ENCODE peak calls at places on chromosomes 16 and 17, in eight cellular contexts. D is nucleus accumbens, L is KBM-7, W is putamen, F is NCI-H1105 treated with DMSO at 0.1 percent for 48 hours, P is GM13976, N is NCI-H446, C is AML-193. R is an unnamed sample.

GRCh38 chr16:48609453-48610023 is 442 bp downstream of the N4BP1 start:
- DNase-seq in D (peak), L (no peak), W (peak), F (peak), P (peak), N (peak), C (no peak), R (peak)

GRCh38 chr16:88743693-88744519 is 37.6 kb downstream of the CTU2 start:
- DNase-seq in D (peak), L (peak), W (no peak), F (peak), P (peak), N (peak), C (peak), R (peak)

GRCh38 chr17:32461853-32462617 is 17.7 kb downstream of the PSMD11 start:
- DNase-seq in D (peak), L (peak), W (no peak), F (peak), P (peak), N (peak), C (peak), R (peak)

GRCh38 chr17:30957741-30958140 is 13.1 kb upstream of the RNF135 start:
- DNase-seq in D (no peak), L (no peak), W (no peak), F (no peak), P (no peak), N (no peak), C (no peak), R (no peak)

GRCh38 chr16:84286568-84287220 is 8.0 kb upstream of the WFDC1 start:
- DNase-seq in D (no peak), L (no peak), W (no peak), F (no peak), P (no peak), N (no peak), C (no peak), R (peak)

GRCh38 chr16:79560923-79561322 is 39.6 kb downstream of the MAF start:
- DNase-seq in D (no peak), L (no peak), W (no peak), F (no peak), P (no peak), N (no peak), C (no peak), R (no peak)

GRCh38 chr16:77307764-77308561 is 108.8 kb downstream of the SYCE1L start:
- DNase-seq in D (no peak), L (no peak), W (no peak), F (no peak), P (no peak), N (no peak), C (no peak), R (peak)

GRCh38 chr17:21505819-21506815 is 130.0 kb downstream of the KCNJ12 start:
- DNase-seq in D (no peak), L (no peak), W (no peak), F (no peak), P (no peak), N (no peak), C (no peak), R (no peak)

GRCh38 chr16:635573-636205 is 416 bp downstream of the METTL26 start:
- DNase-seq in D (no peak), L (no peak), W (no peak), F (no peak), P (no peak), N (no peak), C (no peak), R (no peak)

GRCh38 chr17:49486012-49486641 is 9.0 kb upstream of the NGFR start:
- DNase-seq in D (no peak), L (peak), W (no peak), F (no peak), P (no peak), N (no peak), C (no peak), R (no peak)

GRCh38 chr17:33667052-33667509 is 374.0 kb upstream of the ASIC2 start:
- DNase-seq in D (no peak), L (no peak), W (no peak), F (no peak), P (no peak), N (no peak), C (no peak), R (no peak)

GRCh38 chr17:50872710-50873424 is 6.7 kb upstream of the TOB1 start:
- DNase-seq in D (no peak), L (peak), W (no peak), F (no peak), P (no peak), N (peak), C (peak), R (no peak)

GRCh38 chr16:1691276-1691675 is 13.2 kb downstream of the JPT2 start:
- DNase-seq in D (no peak), L (no peak), W (no peak), F (no peak), P (no peak), N (no peak), C (no peak), R (peak)

GRCh38 chr16:53817812-53818211 is 113.9 kb downstream of the FTO start:
- DNase-seq in D (no peak), L (no peak), W (no peak), F (peak), P (no peak), N (no peak), C (no peak), R (no peak)

GRCh38 chr16:84806256-84806889 is 13.4 kb upstream of the CRISPLD2 start:
- DNase-seq in D (no peak), L (peak), W (no peak), F (no peak), P (peak), N (no peak), C (peak), R (peak)

GRCh38 chr16:85329999-85330693 is 217.9 kb upstream of the CIBAR2 start:
- DNase-seq in D (no peak), L (peak), W (no peak), F (peak), P (no peak), N (no peak), C (no peak), R (no peak)

GRCh38 chr16:54936979-54937672 is 6.5 kb downstream of the IRX5 start:
- DNase-seq in D (no peak), L (no peak), W (no peak), F (no peak), P (peak), N (no peak), C (no peak), R (peak)

GRCh38 chr17:20010099-20010863 is 1.1 kb downstream of the SPECC1 start:
- DNase-seq in D (peak), L (peak), W (peak), F (peak), P (no peak), N (peak), C (peak), R (peak)

GRCh38 chr17:78137392-78138203 is 7.0 kb downstream of the TMC8 start:
- DNase-seq in D (no peak), L (peak), W (no peak), F (no peak), P (no peak), N (no peak), C (peak), R (no peak)

GRCh38 chr16:48330133-48330846 is 54.9 kb downstream of the SIAH1 start:
- DNase-seq in D (no peak), L (no peak), W (no peak), F (no peak), P (no peak), N (no peak), C (no peak), R (no peak)

GRCh38 chr17:1055751-1056645 is 59.1 kb downstream of the TIMM22 start:
- DNase-seq in D (peak), L (peak), W (no peak), F (peak), P (peak), N (peak), C (no peak), R (peak)

R was measured in mesenchymal stem cell.